ENCODE peak calls at places on chromosomes 2 and 18, in eight cellular contexts. One of them, this sample, is unnamed.

GRCh38 chr18:13159579-13159978 is 59.0 kb upstream of the LDLRAD4 start:
- DNase-seq in lower lobe of right lung: no peak
- DNase-seq in A549: peak; percentile 40
- DNase-seq in Karpas-422: peak; percentile 88
- DNase-seq in Peyer's patch: no peak
- DNase-seq in H9: peak; percentile 48
- DNase-seq in RWPE1: peak; percentile 63
- DNase-seq in cardiac muscle cell: peak; percentile 64
- DNase-seq in this sample: no peak

GRCh38 chr18:22183647-22184161 is 14.3 kb downstream of the GATA6 start:
- DNase-seq in Peyer's patch: no peak
- DNase-seq in A549: no peak
- DNase-seq in cardiac muscle cell: no peak
- DNase-seq in Karpas-422: no peak
- DNase-seq in lower lobe of right lung: no peak
- DNase-seq in H9: no peak
- DNase-seq in RWPE1: no peak
- DNase-seq in this sample: no peak

GRCh38 chr18:607930-608329 is 11.1 kb downstream of the CLUL1 start:
- DNase-seq in A549: no peak
- DNase-seq in RWPE1: no peak
- DNase-seq in Karpas-422: peak; percentile 44
- DNase-seq in H9: no peak
- DNase-seq in cardiac muscle cell: no peak
- DNase-seq in lower lobe of right lung: no peak
- DNase-seq in Peyer's patch: no peak
- DNase-seq in this sample: no peak

GRCh38 chr2:156321243-156321904 is 11.1 kb downstream of the NR4A2 start:
- DNase-seq in Peyer's patch: no peak
- DNase-seq in lower lobe of right lung: peak; percentile 49
- DNase-seq in H9: no peak
- DNase-seq in Karpas-422: no peak
- DNase-seq in cardiac muscle cell: peak; percentile 45
- DNase-seq in RWPE1: no peak
- DNase-seq in A549: no peak
- DNase-seq in this sample: no peak

GRCh38 chr2:165067958-165068612 is 112.8 kb upstream of the SLC38A11 start:
- DNase-seq in A549: peak; percentile 43
- DNase-seq in RWPE1: peak; percentile 9
- DNase-seq in H9: peak; percentile 93
- DNase-seq in Karpas-422: no peak
- DNase-seq in Peyer's patch: no peak
- DNase-seq in cardiac muscle cell: peak; percentile 93
- DNase-seq in lower lobe of right lung: no peak
- DNase-seq in this sample: no peak

GRCh38 chr2:65550246-65550645 is 117.8 kb upstream of the SPRED2 start:
- DNase-seq in Peyer's patch: no peak
- DNase-seq in cardiac muscle cell: no peak
- DNase-seq in Karpas-422: no peak
- DNase-seq in lower lobe of right lung: no peak
- DNase-seq in RWPE1: no peak
- DNase-seq in H9: no peak
- DNase-seq in A549: no peak
- DNase-seq in this sample: no peak

GRCh38 chr2:231364961-231365810 is 30.3 kb upstream of the B3GNT7 start:
- DNase-seq in lower lobe of right lung: peak; percentile 44
- DNase-seq in cardiac muscle cell: no peak
- DNase-seq in H9: no peak
- DNase-seq in A549: peak; percentile 90
- DNase-seq in Karpas-422: no peak
- DNase-seq in Peyer's patch: no peak
- DNase-seq in RWPE1: peak; percentile 79
- DNase-seq in this sample: peak; percentile 68

GRCh38 chr2:55550368-55551102 is 31.0 kb downstream of the CFAP36 start:
- DNase-seq in RWPE1: peak; percentile 4
- DNase-seq in Karpas-422: no peak
- DNase-seq in cardiac muscle cell: no peak
- DNase-seq in H9: no peak
- DNase-seq in lower lobe of right lung: no peak
- DNase-seq in A549: no peak
- DNase-seq in Peyer's patch: no peak
- DNase-seq in this sample: no peak

GRCh38 chr2:194826241-194826640 is 830.8 kb upstream of the SLC39A10 start:
- DNase-seq in cardiac muscle cell: no peak
- DNase-seq in RWPE1: no peak
- DNase-seq in lower lobe of right lung: no peak
- DNase-seq in Karpas-422: no peak
- DNase-seq in H9: no peak
- DNase-seq in Peyer's patch: no peak
- DNase-seq in A549: no peak
- DNase-seq in this sample: no peak

GRCh38 chr2:194203898-194204297 is 1453.1 kb upstream of the SLC39A10 start:
- DNase-seq in Karpas-422: no peak
- DNase-seq in H9: no peak
- DNase-seq in cardiac muscle cell: no peak
- DNase-seq in Peyer's patch: no peak
- DNase-seq in RWPE1: peak; percentile 9
- DNase-seq in A549: no peak
- DNase-seq in lower lobe of right lung: no peak
- DNase-seq in this sample: no peak

GRCh38 chr2:160253440-160254296 is 53.6 kb upstream of the ITGB6 start:
- DNase-seq in H9: no peak
- DNase-seq in Karpas-422: no peak
- DNase-seq in cardiac muscle cell: no peak
- DNase-seq in lower lobe of right lung: no peak
- DNase-seq in RWPE1: no peak
- DNase-seq in Peyer's patch: no peak
- DNase-seq in A549: peak; percentile 33
- DNase-seq in this sample: no peak

GRCh38 chr18:79429785-79430281 is 34.1 kb downstream of the NFATC1 start:
- DNase-seq in RWPE1: no peak
- DNase-seq in Peyer's patch: no peak
- DNase-seq in Karpas-422: no peak
- DNase-seq in cardiac muscle cell: no peak
- DNase-seq in lower lobe of right lung: no peak
- DNase-seq in A549: no peak
- DNase-seq in H9: no peak
- DNase-seq in this sample: no peak

GRCh38 chr2:46036929-46037328 is 260.3 kb upstream of the EPAS1 start:
- DNase-seq in H9: no peak
- DNase-seq in Peyer's patch: no peak
- DNase-seq in RWPE1: no peak
- DNase-seq in lower lobe of right lung: no peak
- DNase-seq in A549: no peak
- DNase-seq in cardiac muscle cell: no peak
- DNase-seq in Karpas-422: no peak
- DNase-seq in this sample: no peak

GRCh38 chr2:216696321-216696720 is 972 bp upstream of the IGFBP5 start:
- DNase-seq in lower lobe of right lung: no peak
- DNase-seq in A549: no peak
- DNase-seq in cardiac muscle cell: no peak
- DNase-seq in Karpas-422: no peak
- DNase-seq in Peyer's patch: no peak
- DNase-seq in RWPE1: no peak
- DNase-seq in H9: no peak
- DNase-seq in this sample: no peak

GRCh38 chr2:216698291-216698690 is 2.9 kb upstream of the IGFBP5 start:
- DNase-seq in Peyer's patch: no peak
- DNase-seq in lower lobe of right lung: no peak
- DNase-seq in RWPE1: no peak
- DNase-seq in A549: no peak
- DNase-seq in cardiac muscle cell: no peak
- DNase-seq in Karpas-422: no peak
- DNase-seq in H9: no peak
- DNase-seq in this sample: no peak

GRCh38 chr2:216695401-216695821 is at the start of gene IGFBP5:
- DNase-seq in A549: no peak
- DNase-seq in H9: peak; percentile 86
- DNase-seq in cardiac muscle cell: peak; percentile 93
- DNase-seq in lower lobe of right lung: peak; percentile 73
- DNase-seq in Peyer's patch: peak; percentile 36
- DNase-seq in RWPE1: no peak
- DNase-seq in Karpas-422: no peak
- DNase-seq in this sample: no peak

GRCh38 chr2:216698895-216699294 is 3.5 kb upstream of the IGFBP5 start:
- DNase-seq in cardiac muscle cell: peak; percentile 81
- DNase-seq in Karpas-422: peak; percentile 71
- DNase-seq in Peyer's patch: no peak
- DNase-seq in H9: no peak
- DNase-seq in A549: peak; percentile 42
- DNase-seq in RWPE1: peak; percentile 68
- DNase-seq in lower lobe of right lung: no peak
- DNase-seq in this sample: no peak

DNA sequence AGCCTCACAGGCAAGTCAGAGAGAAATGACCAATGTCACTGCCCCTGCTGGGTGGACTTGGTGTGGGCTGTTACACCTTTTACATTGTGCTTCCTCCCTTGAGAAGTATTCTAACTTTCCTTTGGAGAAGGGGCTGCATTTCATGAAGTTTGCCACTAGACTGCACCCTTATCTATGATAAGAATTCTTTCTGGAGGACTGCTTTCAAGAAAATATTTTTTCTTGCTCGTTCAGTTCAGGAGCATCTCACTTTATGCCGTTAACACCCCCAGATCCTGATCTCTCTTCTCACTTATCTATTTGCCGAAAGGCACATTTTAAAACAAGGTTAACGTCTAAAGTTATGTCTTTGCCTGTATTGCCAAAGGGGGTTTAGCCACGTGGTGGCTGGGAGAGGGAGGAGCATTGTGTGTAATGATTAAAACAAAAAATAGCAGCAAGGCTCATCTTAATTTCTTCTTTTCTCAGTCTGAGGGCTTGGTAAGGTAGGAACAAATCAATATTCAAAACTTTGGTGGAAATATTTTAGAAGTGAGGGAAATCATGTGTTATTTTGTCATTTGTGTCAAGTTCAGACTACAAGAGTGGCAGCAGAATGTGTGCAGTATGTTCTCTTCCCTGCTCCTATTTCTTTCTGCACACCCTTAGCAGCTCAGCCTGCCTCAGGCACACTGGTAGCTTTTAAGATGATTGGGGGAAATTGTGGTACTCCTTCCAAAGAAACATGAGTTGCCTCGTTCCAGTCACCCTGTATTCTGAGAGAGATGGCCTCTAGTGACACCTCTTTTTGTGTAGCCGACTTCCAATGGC is 1.6 kb upstream of the IGFBP5 start:
- DNase-seq in RWPE1: no peak
- DNase-seq in Karpas-422: peak; percentile 59
- DNase-seq in cardiac muscle cell: peak; percentile 53
- DNase-seq in Peyer's patch: no peak
- DNase-seq in H9: no peak
- DNase-seq in A549: peak; percentile 21
- DNase-seq in lower lobe of right lung: no peak
- DNase-seq in this sample: no peak
- H3K27ac ChIP-seq in RWPE1: no peak overlapping the region
- H3K27ac ChIP-seq in Karpas-422: no peak overlapping the region
- H3K27ac ChIP-seq in cardiac muscle cell: peak overlapping the region; percentile 15
- H3K27ac ChIP-seq in Peyer's patch: no peak overlapping the region
- H3K27ac ChIP-seq in H9: no peak overlapping the region
- H3K27ac ChIP-seq in A549: no peak overlapping the region
- H3K27ac ChIP-seq in lower lobe of right lung: no peak overlapping the region
- H3K27ac ChIP-seq in this sample: no peak overlapping the region

GRCh38 chr2:38656866-38657265 is 9.0 kb upstream of the GALM start:
- DNase-seq in H9: no peak
- DNase-seq in Peyer's patch: no peak
- DNase-seq in lower lobe of right lung: no peak
- DNase-seq in A549: no peak
- DNase-seq in RWPE1: no peak
- DNase-seq in cardiac muscle cell: no peak
- DNase-seq in Karpas-422: no peak
- DNase-seq in this sample: no peak

GRCh38 chr2:38653715-38654494 is 12.0 kb upstream of the GALM start:
- DNase-seq in cardiac muscle cell: no peak
- DNase-seq in RWPE1: peak; percentile 27
- DNase-seq in lower lobe of right lung: no peak
- DNase-seq in H9: no peak
- DNase-seq in Karpas-422: no peak
- DNase-seq in Peyer's patch: no peak
- DNase-seq in A549: no peak
- DNase-seq in this sample: no peak

GRCh38 chr2:38653380-38653714 is 12.6 kb upstream of the GALM start:
- DNase-seq in A549: no peak
- DNase-seq in Karpas-422: no peak
- DNase-seq in lower lobe of right lung: no peak
- DNase-seq in RWPE1: no peak
- DNase-seq in Peyer's patch: no peak
- DNase-seq in cardiac muscle cell: no peak
- DNase-seq in H9: no peak
- DNase-seq in this sample: no peak

GRCh38 chr2:38654495-38655381 is 11.2 kb upstream of the GALM start:
- DNase-seq in RWPE1: no peak
- DNase-seq in cardiac muscle cell: no peak
- DNase-seq in Karpas-422: no peak
- DNase-seq in Peyer's patch: no peak
- DNase-seq in A549: no peak
- DNase-seq in lower lobe of right lung: no peak
- DNase-seq in H9: no peak
- DNase-seq in this sample: no peak

GRCh38 chr2:38655441-38655840 is 10.5 kb upstream of the GALM start:
- DNase-seq in A549: no peak
- DNase-seq in Karpas-422: no peak
- DNase-seq in H9: no peak
- DNase-seq in RWPE1: no peak
- DNase-seq in cardiac muscle cell: no peak
- DNase-seq in lower lobe of right lung: no peak
- DNase-seq in Peyer's patch: no peak
- DNase-seq in this sample: no peak
- H3K27ac ChIP-seq in A549: no peak overlapping the region
- H3K27ac ChIP-seq in Karpas-422: no peak overlapping the region
- H3K27ac ChIP-seq in H9: no peak overlapping the region
- H3K27ac ChIP-seq in RWPE1: no peak overlapping the region
- H3K27ac ChIP-seq in cardiac muscle cell: no peak overlapping the region
- H3K27ac ChIP-seq in lower lobe of right lung: no peak overlapping the region
- H3K27ac ChIP-seq in Peyer's patch: no peak overlapping the region
- H3K27ac ChIP-seq in this sample: no peak overlapping the region

GRCh38 chr2:207750876-207751275 is 18.8 kb downstream of the FZD5 start:
- DNase-seq in cardiac muscle cell: no peak
- DNase-seq in RWPE1: no peak
- DNase-seq in lower lobe of right lung: no peak
- DNase-seq in H9: no peak
- DNase-seq in Peyer's patch: no peak
- DNase-seq in Karpas-422: no peak
- DNase-seq in A549: no peak
- DNase-seq in this sample: no peak
- H3K27ac ChIP-seq in cardiac muscle cell: no peak overlapping the region
- H3K27ac ChIP-seq in RWPE1: no peak overlapping the region
- H3K27ac ChIP-seq in lower lobe of right lung: no peak overlapping the region
- H3K27ac ChIP-seq in H9: no peak overlapping the region
- H3K27ac ChIP-seq in Peyer's patch: no peak overlapping the region
- H3K27ac ChIP-seq in Karpas-422: no peak overlapping the region
- H3K27ac ChIP-seq in A549: no peak overlapping the region
- H3K27ac ChIP-seq in this sample: no peak overlapping the region

DNA sequence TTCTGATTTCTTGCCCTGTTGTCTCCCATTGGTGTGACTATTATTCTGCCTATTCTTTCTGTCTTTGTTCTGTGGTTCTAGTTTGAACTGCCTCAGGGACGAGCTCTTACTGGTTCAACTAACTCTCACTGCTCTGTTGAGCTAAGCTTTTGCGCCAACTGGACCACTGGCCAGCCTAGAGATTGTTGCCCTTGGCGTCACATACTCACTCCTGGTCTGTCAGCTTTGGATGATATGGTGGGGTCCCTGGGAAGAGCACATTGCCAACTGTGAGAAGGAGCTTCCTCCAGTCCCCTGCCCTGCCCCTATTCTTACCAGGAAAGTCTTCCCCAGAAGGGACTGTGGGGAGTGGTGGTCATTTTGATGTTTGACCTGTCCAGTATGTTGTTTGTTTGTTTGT is 6.0 kb downstream of the MTHFD2 start:
- DNase-seq in RWPE1: no peak
- DNase-seq in Peyer's patch: no peak
- DNase-seq in lower lobe of right lung: no peak
- DNase-seq in Karpas-422: no peak
- DNase-seq in A549: no peak
- DNase-seq in H9: no peak
- DNase-seq in cardiac muscle cell: no peak
- DNase-seq in this sample: no peak
- H3K27ac ChIP-seq in RWPE1: peak overlapping the region; percentile 72
- H3K27ac ChIP-seq in Peyer's patch: peak overlapping the region; percentile 84
- H3K27ac ChIP-seq in lower lobe of right lung: no peak overlapping the region
- H3K27ac ChIP-seq in Karpas-422: no peak overlapping the region
- H3K27ac ChIP-seq in A549: no peak overlapping the region
- H3K27ac ChIP-seq in H9: no peak overlapping the region
- H3K27ac ChIP-seq in cardiac muscle cell: no peak overlapping the region
- H3K27ac ChIP-seq in this sample: peak overlapping the region; percentile 55

This sample was measured in epithelial cell of prostate.